ENCODE peak calls at places on chromosomes 5 and 9, in eight cellular contexts. L, M, K, P, H, Q, E and N are unnamed samples.

GRCh38 chr9:136334541-136334940 is 7.2 kb downstream of the GPSM1 start:
- DNase-seq in H (no peak), K (peak), E (no peak), P (no peak), Q (no peak), M (no peak), L (no peak), N (no peak)

GRCh38 chr5:39176740-39177628 is 42.4 kb downstream of the FYB1 start:
- DNase-seq in E (no peak), M (no peak), H (no peak), K (no peak), L (no peak), Q (peak), P (no peak), N (no peak)

GRCh38 chr9:32456564-32456963 is 69.4 kb downstream of the RIGI start:
- DNase-seq in H (no peak), P (no peak), L (no peak), Q (no peak), K (no peak), E (no peak), M (peak), N (no peak)

GRCh38 chr5:158384535-158385421 is 525.8 kb upstream of the CLINT1 start:
- DNase-seq in L (no peak), P (no peak), H (peak), E (no peak), K (no peak), M (no peak), Q (no peak), N (no peak)

GRCh38 chr5:122942164-122942914 is 94.2 kb downstream of the PPIC start:
- DNase-seq in Q (no peak), P (no peak), K (no peak), M (no peak), L (no peak), H (peak), E (no peak), N (no peak)

GRCh38 chr5:96968614-96969013 is 32.7 kb downstream of the LNPEP start:
- DNase-seq in P (no peak), H (no peak), L (no peak), Q (no peak), M (no peak), E (no peak), K (no peak), N (no peak)

GRCh38 chr9:90340421-90340820 is 302.2 kb downstream of the DIRAS2 start:
- DNase-seq in Q (no peak), K (no peak), L (no peak), M (no peak), P (no peak), H (peak), E (no peak), N (no peak)

GRCh38 chr5:81269751-81270686 is 31.4 kb upstream of the ZCCHC9 start:
- DNase-seq in P (no peak), H (no peak), M (no peak), K (no peak), L (no peak), E (no peak), Q (no peak), N (no peak)

GRCh38 chr9:112541690-112542089 is 55.1 kb downstream of the KIAA1958 start:
- DNase-seq in L (no peak), Q (no peak), K (no peak), P (no peak), H (no peak), M (no peak), E (no peak), N (no peak)

GRCh38 chr5:66987540-66987939 is 209.1 kb downstream of the CD180 start:
- DNase-seq in H (no peak), Q (no peak), M (no peak), K (no peak), L (no peak), E (no peak), P (no peak), N (no peak)

GRCh38 chr5:129460951-129461815 is 1.1 kb downstream of the ADAMTS19 start:
- DNase-seq in P (no peak), E (peak), K (peak), M (peak), Q (peak), L (peak), H (peak), N (peak)

GRCh38 chr9:130332384-130332926 is 66.9 kb downstream of the HMCN2 start:
- DNase-seq in E (no peak), K (no peak), Q (no peak), H (no peak), L (no peak), P (no peak), M (no peak), N (no peak)

GRCh38 chr5:123771715-123772114 is 259.7 kb downstream of the CSNK1G3 start:
- DNase-seq in K (no peak), E (no peak), L (no peak), M (no peak), H (no peak), P (no peak), Q (no peak), N (no peak)

GRCh38 chr5:171261361-171261760 is 47.7 kb upstream of the TLX3 start:
- DNase-seq in L (no peak), Q (no peak), H (no peak), P (no peak), E (no peak), K (no peak), M (no peak), N (no peak)

GRCh38 chr9:126781717-126782388 is 23.0 kb upstream of the ZBTB43 start:
- DNase-seq in L (peak), E (peak), Q (peak), P (peak), M (peak), H (peak), K (peak), N (peak)

GRCh38 chr5:82105457-82105856 is 133.6 kb downstream of the ATG10 start:
- DNase-seq in M (no peak), E (no peak), K (no peak), L (no peak), P (no peak), Q (no peak), H (peak), N (no peak)

GRCh38 chr5:126814721-126815404 is 37.9 kb downstream of the LMNB1 start:
- DNase-seq in L (no peak), K (no peak), Q (no peak), P (no peak), E (no peak), M (no peak), H (peak), N (no peak)

GRCh38 chr5:157204765-157205164 is 24.1 kb downstream of the ITK start:
- DNase-seq in L (no peak), Q (peak), H (no peak), P (no peak), M (no peak), E (no peak), K (no peak), N (no peak)

GRCh38 chr9:4936823-4937222 is 48.2 kb upstream of the JAK2 start:
- DNase-seq in M (no peak), K (no peak), H (no peak), L (no peak), P (no peak), Q (no peak), E (no peak), N (no peak)

GRCh38 chr9:13932472-13933267 is 381.3 kb downstream of the NFIB start:
- DNase-seq in K (no peak), H (no peak), Q (no peak), M (no peak), P (no peak), L (no peak), E (no peak), N (no peak)

GRCh38 chr5:132386644-132387286 is 17.3 kb downstream of the SLC22A5 start:
- DNase-seq in K (peak), Q (peak), L (peak), H (peak), E (peak), P (peak), M (peak), N (peak)

GRCh38 chr9:76266649-76267627 is 127.3 kb downstream of the RFK start:
- DNase-seq in M (no peak), P (no peak), L (no peak), H (no peak), E (no peak), Q (no peak), K (no peak), N (peak)

GRCh38 chr9:34687631-34688030 is 3.4 kb downstream of the CCL19 start:
- DNase-seq in L (no peak), P (no peak), E (no peak), H (no peak), M (no peak), Q (no peak), K (no peak), N (no peak)